ENCODE peak calls at places on chromosomes 3 and 15, in five cellular contexts. One of them, this sample, is unnamed. For H3K27me3, the result is how much of the 10 kb centered on the place peaks cover.

GRCh38 chr3:24968076-24968475 is 460.0 kb upstream of the RARB start:
- DNase-seq in CD4-positive, alpha-beta T cell: no peak
- DNase-seq in HepG2: no peak
- DNase-seq in thoracic aorta: no peak
- DNase-seq in HCT116: no peak
- DNase-seq in this sample: no peak

GRCh38 chr3:182981038-182981380 is 671 bp upstream of the DCUN1D1 start:
- DNase-seq in CD4-positive, alpha-beta T cell: no peak
- DNase-seq in thoracic aorta: no peak
- DNase-seq in HepG2: no peak
- DNase-seq in HCT116: no peak
- DNase-seq in this sample: no peak

GRCh38 chr15:86082619-86083377 is 3.1 kb downstream of the AGBL1 start:
- DNase-seq in HCT116: no peak
- DNase-seq in CD4-positive, alpha-beta T cell: no peak
- DNase-seq in HepG2: no peak
- DNase-seq in thoracic aorta: no peak
- DNase-seq in this sample: no peak

GRCh38 chr3:159631226-159631625 is 357.4 kb upstream of the IL12A start:
- DNase-seq in CD4-positive, alpha-beta T cell: no peak
- DNase-seq in HCT116: no peak
- DNase-seq in thoracic aorta: no peak
- DNase-seq in HepG2: no peak
- DNase-seq in this sample: no peak

GRCh38 chr15:51579012-51579411 is 43.6 kb downstream of the DMXL2 start:
- DNase-seq in HCT116: no peak
- DNase-seq in thoracic aorta: no peak
- DNase-seq in CD4-positive, alpha-beta T cell: no peak
- DNase-seq in HepG2: no peak
- DNase-seq in this sample: no peak

GRCh38 chr3:186609247-186609868 is 3.5 kb upstream of the AHSG start:
- DNase-seq in HepG2: no peak
- DNase-seq in HCT116: peak
- DNase-seq in thoracic aorta: no peak
- DNase-seq in CD4-positive, alpha-beta T cell: no peak
- DNase-seq in this sample: no peak

GRCh38 chr3:125062904-125063618 is 7.3 kb upstream of the HEG1 start:
- DNase-seq in HCT116: no peak
- DNase-seq in thoracic aorta: no peak
- DNase-seq in HepG2: peak
- DNase-seq in CD4-positive, alpha-beta T cell: no peak
- DNase-seq in this sample: peak

GRCh38 chr15:92600902-92601301 is 54.7 kb downstream of the FAM174B start:
- DNase-seq in HCT116: no peak
- DNase-seq in HepG2: no peak
- DNase-seq in CD4-positive, alpha-beta T cell: no peak
- DNase-seq in thoracic aorta: no peak
- DNase-seq in this sample: no peak

GRCh38 chr3:94226058-94226457 is 163.2 kb downstream of the NSUN3 start:
- DNase-seq in HCT116: no peak
- DNase-seq in HepG2: no peak
- DNase-seq in CD4-positive, alpha-beta T cell: no peak
- DNase-seq in thoracic aorta: no peak
- DNase-seq in this sample: no peak

GRCh38 chr3:106130384-106131084 is 261.7 kb upstream of the CBLB start:
- DNase-seq in HCT116: no peak
- DNase-seq in CD4-positive, alpha-beta T cell: no peak
- DNase-seq in thoracic aorta: no peak
- DNase-seq in HepG2: no peak
- DNase-seq in this sample: peak

GRCh38 chr15:60130811-60131210 is 126.7 kb downstream of the FOXB1 start:
- DNase-seq in thoracic aorta: no peak
- DNase-seq in HCT116: no peak
- DNase-seq in HepG2: no peak
- DNase-seq in CD4-positive, alpha-beta T cell: no peak
- DNase-seq in this sample: no peak

GRCh38 chr15:101404245-101404644 is 85.3 kb downstream of the PCSK6 start:
- DNase-seq in thoracic aorta: no peak
- DNase-seq in HepG2: no peak
- DNase-seq in HCT116: no peak
- DNase-seq in CD4-positive, alpha-beta T cell: no peak
- DNase-seq in this sample: no peak

GRCh38 chr3:177538064-177538742 is 340.9 kb upstream of the TBL1XR1 start:
- DNase-seq in HepG2: no peak
- DNase-seq in CD4-positive, alpha-beta T cell: no peak
- DNase-seq in HCT116: no peak
- DNase-seq in thoracic aorta: peak
- DNase-seq in this sample: no peak

GRCh38 chr15:57323806-57324589 is 52.3 kb upstream of the CGNL1 start:
- DNase-seq in CD4-positive, alpha-beta T cell: no peak
- DNase-seq in HCT116: peak
- DNase-seq in thoracic aorta: no peak
- DNase-seq in HepG2: no peak
- DNase-seq in this sample: no peak

GRCh38 chr15:70535071-70535954 is 228.0 kb downstream of the UACA start:
- DNase-seq in CD4-positive, alpha-beta T cell: peak
- DNase-seq in thoracic aorta: no peak
- DNase-seq in HepG2: no peak
- DNase-seq in HCT116: no peak
- DNase-seq in this sample: no peak

GRCh38 chr3:129623447-129624118 is 17.1 kb upstream of the PLXND1 start:
- DNase-seq in HCT116: no peak
- DNase-seq in HepG2: no peak
- DNase-seq in CD4-positive, alpha-beta T cell: no peak
- DNase-seq in thoracic aorta: no peak
- DNase-seq in this sample: no peak

GRCh38 chr3:14203521-14204079 is 25.0 kb downstream of the LSM3 start:
- DNase-seq in thoracic aorta: no peak
- DNase-seq in HCT116: peak
- DNase-seq in HepG2: peak
- DNase-seq in CD4-positive, alpha-beta T cell: no peak
- DNase-seq in this sample: peak

GRCh38 chr3:46087871-46088270 is 60.6 kb upstream of the XCR1 start:
- DNase-seq in HepG2: no peak
- DNase-seq in HCT116: no peak
- DNase-seq in CD4-positive, alpha-beta T cell: no peak
- DNase-seq in thoracic aorta: no peak
- DNase-seq in this sample: no peak

GRCh38 chr15:39593071-39594055 is 12.5 kb downstream of the THBS1 start:
- DNase-seq in thoracic aorta: no peak
- DNase-seq in CD4-positive, alpha-beta T cell: no peak
- DNase-seq in HCT116: no peak
- DNase-seq in HepG2: no peak
- DNase-seq in this sample: no peak

GRCh38 chr15:39596358-39597051 is 15.6 kb downstream of the THBS1 start:
- DNase-seq in thoracic aorta: no peak
- DNase-seq in CD4-positive, alpha-beta T cell: no peak
- DNase-seq in HepG2: no peak
- DNase-seq in HCT116: no peak
- DNase-seq in this sample: no peak

GRCh38 chr15:39595621-39596221 is 14.8 kb downstream of the THBS1 start:
- DNase-seq in HepG2: no peak
- DNase-seq in CD4-positive, alpha-beta T cell: no peak
- DNase-seq in thoracic aorta: no peak
- DNase-seq in HCT116: no peak
- DNase-seq in this sample: no peak

GRCh38 chr15:39594056-39594763 is 13.3 kb downstream of the THBS1 start:
- DNase-seq in thoracic aorta: no peak
- DNase-seq in CD4-positive, alpha-beta T cell: no peak
- DNase-seq in HepG2: no peak
- DNase-seq in HCT116: no peak
- DNase-seq in this sample: no peak

DNA sequence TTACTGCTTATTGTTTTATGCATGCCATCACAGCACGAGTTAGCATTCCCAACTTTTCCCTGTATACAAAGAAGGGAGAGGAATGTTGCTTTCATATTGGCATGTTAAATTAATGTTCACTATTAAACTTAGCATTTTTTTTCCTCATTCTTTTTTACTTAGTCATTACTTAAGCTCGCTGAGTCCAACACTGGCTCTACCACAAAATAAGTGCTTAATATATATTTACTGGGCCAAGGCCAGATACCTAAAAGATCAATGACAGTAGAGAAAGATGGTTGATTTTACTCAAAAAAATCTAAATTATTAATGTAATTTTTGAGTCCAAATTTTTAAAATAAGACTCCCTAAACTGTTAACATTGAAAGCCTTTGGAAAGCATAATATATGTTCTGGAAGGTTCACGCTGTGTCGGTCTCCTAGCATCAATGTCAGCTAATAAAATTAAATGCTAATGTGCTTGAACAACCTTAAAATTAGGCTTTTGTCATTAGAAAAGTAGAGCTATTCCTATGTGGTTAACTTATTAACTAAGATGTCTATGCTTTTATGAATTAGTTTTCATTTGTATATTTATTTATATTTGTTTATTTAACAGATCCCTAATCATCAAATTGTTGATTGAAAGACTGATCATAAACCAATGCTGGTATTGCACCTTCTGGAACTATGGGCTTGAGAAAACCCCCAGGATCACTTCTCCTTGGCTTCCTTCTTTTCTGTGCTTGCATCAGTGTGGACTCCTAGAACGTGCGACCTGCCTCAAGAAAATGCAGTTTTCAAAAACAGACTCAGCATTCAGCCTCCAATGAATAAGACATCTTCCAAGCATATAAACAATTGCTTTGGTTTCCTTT is 14.1 kb downstream of the THBS1 start:
- DNase-seq in thoracic aorta: no peak
- DNase-seq in HCT116: no peak
- DNase-seq in CD4-positive, alpha-beta T cell: no peak
- DNase-seq in HepG2: no peak
- DNase-seq in this sample: no peak
- H3K27me3 ChIP-seq in thoracic aorta: under half
- H3K27me3 ChIP-seq in HCT116: under half
- H3K27me3 ChIP-seq in CD4-positive, alpha-beta T cell: under half
- H3K27me3 ChIP-seq in HepG2: under half
- H3K27me3 ChIP-seq in this sample: under half

DNA sequence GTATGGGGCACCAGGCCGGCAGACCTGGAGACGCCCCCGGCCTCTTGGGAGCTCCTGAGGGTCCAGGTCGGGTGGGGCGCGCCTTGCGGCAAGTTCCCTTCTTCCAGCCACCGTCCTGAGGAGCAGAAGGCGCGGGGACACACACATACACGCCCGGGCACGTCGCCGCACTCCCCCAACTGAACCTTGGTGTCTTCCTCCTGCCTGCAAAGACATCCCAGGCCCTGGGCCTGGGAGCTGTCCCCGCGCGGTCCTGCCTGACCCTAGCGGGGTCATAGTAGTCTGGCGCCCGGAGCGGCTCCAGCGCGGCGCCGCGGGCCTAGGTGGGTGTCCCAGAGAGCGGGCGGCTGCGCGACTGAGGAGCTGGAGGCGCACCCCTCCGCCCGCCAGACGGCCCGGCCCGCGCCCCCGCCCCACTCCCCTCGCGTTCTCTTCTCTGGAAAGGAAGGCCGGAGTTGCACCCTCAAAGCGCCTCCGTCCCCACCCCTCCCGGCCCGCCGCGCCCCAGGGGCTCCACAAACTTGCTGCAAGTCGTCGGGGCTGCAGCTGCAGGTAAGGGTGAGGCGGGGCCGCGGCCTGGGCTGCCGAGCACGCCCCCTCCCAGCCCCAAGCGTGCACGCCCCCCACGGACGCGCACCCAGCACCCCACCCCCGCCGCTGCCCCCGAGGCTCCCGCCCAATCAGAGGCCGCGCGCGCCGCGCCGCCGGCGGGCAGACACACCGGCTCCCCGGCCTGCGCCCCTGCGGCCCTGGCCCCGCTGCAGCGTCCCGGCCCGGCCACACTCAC is 186.0 kb upstream of the LINGO1 start:
- DNase-seq in HCT116: no peak
- DNase-seq in CD4-positive, alpha-beta T cell: no peak
- DNase-seq in HepG2: no peak
- DNase-seq in thoracic aorta: no peak
- DNase-seq in this sample: no peak
- H3K27me3 ChIP-seq in HCT116: under half
- H3K27me3 ChIP-seq in CD4-positive, alpha-beta T cell: under half
- H3K27me3 ChIP-seq in HepG2: half or more
- H3K27me3 ChIP-seq in thoracic aorta: under half
- H3K27me3 ChIP-seq in this sample: half or more

GRCh38 chr3:141074529-141074928 is 23.4 kb downstream of the SPSB4 start:
- DNase-seq in CD4-positive, alpha-beta T cell: peak
- DNase-seq in HCT116: no peak
- DNase-seq in HepG2: no peak
- DNase-seq in thoracic aorta: no peak
- DNase-seq in this sample: no peak
- H3K27me3 ChIP-seq in CD4-positive, alpha-beta T cell: under half
- H3K27me3 ChIP-seq in HCT116: under half
- H3K27me3 ChIP-seq in HepG2: under half
- H3K27me3 ChIP-seq in thoracic aorta: under half
- H3K27me3 ChIP-seq in this sample: under half

GRCh38 chr3:10993729-10994065 is 1.1 kb downstream of the SLC6A1 start:
- DNase-seq in HepG2: no peak
- DNase-seq in thoracic aorta: no peak
- DNase-seq in HCT116: no peak
- DNase-seq in CD4-positive, alpha-beta T cell: no peak
- DNase-seq in this sample: no peak
- H3K27me3 ChIP-seq in HepG2: under half
- H3K27me3 ChIP-seq in thoracic aorta: under half
- H3K27me3 ChIP-seq in HCT116: half or more
- H3K27me3 ChIP-seq in CD4-positive, alpha-beta T cell: half or more
- H3K27me3 ChIP-seq in this sample: half or more

DNA sequence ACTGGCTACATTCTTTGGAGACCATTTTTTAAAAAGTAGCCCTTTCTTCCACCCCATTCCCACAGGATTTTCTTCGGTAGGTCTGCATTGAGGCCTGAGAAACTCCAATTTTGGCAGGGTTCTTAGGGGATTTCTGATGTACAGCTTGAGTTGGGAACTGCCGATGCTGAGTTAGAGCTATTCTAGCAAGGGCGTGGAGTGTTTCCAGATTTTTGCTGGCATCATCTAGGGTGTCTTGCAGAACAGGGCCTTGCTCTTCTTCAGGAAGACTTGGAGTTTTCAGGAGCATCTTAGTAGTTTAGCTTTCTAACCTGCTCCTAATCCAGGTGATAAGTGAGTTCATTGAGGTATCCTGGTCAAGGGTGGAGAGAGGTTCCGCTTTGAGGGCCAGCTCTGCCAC is 41.0 kb downstream of the SV2B start:
- DNase-seq in HCT116: no peak
- DNase-seq in CD4-positive, alpha-beta T cell: no peak
- DNase-seq in HepG2: no peak
- DNase-seq in thoracic aorta: no peak
- DNase-seq in this sample: no peak
- H3K27me3 ChIP-seq in HCT116: under half
- H3K27me3 ChIP-seq in CD4-positive, alpha-beta T cell: under half
- H3K27me3 ChIP-seq in HepG2: under half
- H3K27me3 ChIP-seq in thoracic aorta: under half
- H3K27me3 ChIP-seq in this sample: under half

GRCh38 chr3:193992638-193993037 is 143.3 kb upstream of the HES1 start:
- DNase-seq in CD4-positive, alpha-beta T cell: no peak
- DNase-seq in HepG2: no peak
- DNase-seq in HCT116: no peak
- DNase-seq in thoracic aorta: no peak
- DNase-seq in this sample: no peak
- H3K27me3 ChIP-seq in CD4-positive, alpha-beta T cell: under half
- H3K27me3 ChIP-seq in HepG2: under half
- H3K27me3 ChIP-seq in HCT116: under half
- H3K27me3 ChIP-seq in thoracic aorta: under half
- H3K27me3 ChIP-seq in this sample: under half

This sample was measured in AG04450.